ENCODE peak calls at places on chromosomes 4 and X, in six cellular contexts. P is neuronal stem cell; S is prostate gland; G is CD8-positive, alpha-beta T cell; W is left ventricle myocardium inferior; L is esophagus squamous epithelium. V is an unnamed sample.

GRCh38 chr4:56958111-56958517 is 19.3 kb downstream of the NOA1 start:
- DNase-seq in L (peak), S (peak), P (no peak), G (no peak), W (peak), V (peak)

GRCh38 chr4:54687887-54688841 is 30.4 kb downstream of the KIT start:
- DNase-seq in G (no peak), L (no peak), W (no peak), P (no peak), S (no peak), V (no peak)

GRCh38 chr4:39054497-39054896 is 7.5 kb upstream of the KLHL5 start:
- DNase-seq in S (no peak), G (no peak), P (peak), W (no peak), L (no peak), V (no peak)

GRCh38 chr4:2366252-2367192 is 51.9 kb downstream of the ZFYVE28 start:
- DNase-seq in S (no peak), W (no peak), L (no peak), G (no peak), P (no peak), V (no peak)

GRCh38 chr4:73434311-73434710 is 1.7 kb upstream of the AFP start:
- DNase-seq in S (no peak), L (no peak), W (no peak), P (no peak), G (no peak), V (no peak)

GRCh38 chr4:186942745-186943606 is 219.3 kb upstream of the FAT1 start:
- DNase-seq in P (no peak), W (no peak), G (no peak), L (no peak), S (no peak), V (no peak)

GRCh38 chrX:56563231-56564116 is at the start of gene UBQLN2:
- DNase-seq in L (peak), S (peak), W (peak), G (peak), P (peak), V (peak)

GRCh38 chr4:52641853-52642563 is 17.1 kb downstream of the USP46 start:
- DNase-seq in P (no peak), W (no peak), S (no peak), L (no peak), G (no peak), V (no peak)

GRCh38 chr4:153486281-153487151 is 20.4 kb downstream of the TMEM131L start:
- DNase-seq in W (no peak), S (peak), G (no peak), P (no peak), L (no peak), V (no peak)

GRCh38 chrX:74931214-74931613 is 6.0 kb upstream of the NEXMIF start:
- DNase-seq in W (no peak), P (peak), L (no peak), S (no peak), G (no peak), V (no peak)

GRCh38 chr4:13160906-13161305 is 323.2 kb downstream of the RAB28 start:
- DNase-seq in G (no peak), W (no peak), L (no peak), S (no peak), P (no peak), V (no peak)

GRCh38 chrX:79452879-79453278 is 85.7 kb upstream of the ITM2A start:
- DNase-seq in W (no peak), S (no peak), P (no peak), L (no peak), G (no peak), V (no peak)

GRCh38 chr4:88177981-88178632 is 19.7 kb upstream of the ABCG2 start:
- DNase-seq in P (no peak), G (no peak), W (no peak), S (no peak), L (no peak), V (no peak)

GRCh38 chr4:55756208-55756607 is 63.4 kb upstream of the EXOC1L start:
- DNase-seq in G (no peak), P (no peak), L (no peak), S (no peak), W (no peak), V (no peak)

GRCh38 chr4:55758081-55758480 is 61.5 kb upstream of the EXOC1L start:
- DNase-seq in S (no peak), W (no peak), L (no peak), G (no peak), P (no peak), V (no peak)

GRCh38 chr4:55758570-55758969 is 61.0 kb upstream of the EXOC1L start:
- DNase-seq in G (no peak), L (no peak), P (no peak), W (no peak), S (no peak), V (no peak)

GRCh38 chr4:55754754-55755350 is 64.7 kb upstream of the EXOC1L start:
- DNase-seq in S (no peak), P (no peak), G (no peak), L (no peak), W (no peak), V (no peak)

GRCh38 chr4:55757356-55758024 is 62.1 kb upstream of the EXOC1L start:
- DNase-seq in W (no peak), S (no peak), G (no peak), L (no peak), P (no peak), V (no peak)
- H3K27ac ChIP-seq in W (no peak), S (no peak), G (no peak), L (peak), P (no peak), V (no peak)

GRCh38 chr4:8280876-8281440 is 11.4 kb downstream of the HTRA3 start:
- DNase-seq in G (no peak), W (peak), P (no peak), S (no peak), L (no peak), V (no peak)

GRCh38 chr4:8282742-8283141 is 13.2 kb downstream of the HTRA3 start:
- DNase-seq in G (no peak), P (no peak), S (no peak), L (no peak), W (peak), V (no peak)

GRCh38 chr4:8282134-8282641 is 12.6 kb downstream of the HTRA3 start:
- DNase-seq in W (peak), P (no peak), G (no peak), L (no peak), S (no peak), V (no peak)

GRCh38 chr4:8280158-8280875 is 10.8 kb downstream of the HTRA3 start:
- DNase-seq in P (no peak), S (no peak), G (no peak), L (no peak), W (peak), V (no peak)

DNA sequence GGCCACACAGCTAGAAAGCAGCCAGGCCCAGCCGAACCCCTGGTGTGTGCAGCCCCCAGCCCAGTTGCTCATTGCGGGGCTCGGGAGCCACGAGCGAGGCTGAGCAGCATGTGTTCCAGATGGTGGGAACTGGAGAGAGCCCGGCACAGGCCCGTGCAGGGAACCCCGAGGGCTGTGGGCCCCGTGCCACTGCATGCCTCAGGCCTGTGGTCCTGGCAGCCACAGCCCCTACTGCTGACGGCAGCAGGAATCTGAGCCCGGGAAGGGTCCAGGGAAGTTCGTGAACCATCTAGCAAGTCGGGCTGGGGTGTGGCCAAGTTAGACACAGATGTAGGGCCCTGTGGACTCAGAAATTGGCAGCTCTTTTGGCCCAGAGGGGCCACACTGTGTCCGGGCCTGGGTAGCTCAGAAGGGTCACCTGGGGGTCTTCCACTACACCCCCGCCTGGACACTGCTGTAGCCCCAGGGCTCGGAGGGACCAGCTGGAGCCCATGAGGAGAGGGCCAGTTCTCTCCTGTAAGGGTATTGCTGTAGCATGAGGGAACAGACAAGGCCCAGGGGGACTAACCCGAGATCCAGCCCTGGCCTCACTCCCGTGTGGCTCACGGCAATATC is 12.1 kb downstream of the HTRA3 start:
- DNase-seq in P (no peak), S (no peak), G (no peak), W (peak), L (no peak), V (no peak)
- H3K27ac ChIP-seq in P (no peak), S (peak), G (no peak), W (peak), L (peak), V (no peak)

GRCh38 chr4:141871086-141871485 is 234.7 kb downstream of the IL15 start:
- DNase-seq in S (no peak), L (no peak), P (no peak), G (no peak), W (no peak), V (no peak)

GRCh38 chr4:141870152-141870551 is 233.8 kb downstream of the IL15 start:
- DNase-seq in S (no peak), G (no peak), P (no peak), W (no peak), L (no peak), V (no peak)
- H3K27ac ChIP-seq in S (no peak), G (no peak), P (no peak), W (no peak), L (no peak), V (no peak)

GRCh38 chrX:24259544-24260240 is 54.2 kb downstream of the SUPT20HL2 start:
- DNase-seq in P (no peak), G (no peak), L (no peak), S (peak), W (no peak), V (no peak)

GRCh38 chrX:24264383-24264782 is 49.5 kb downstream of the SUPT20HL2 start:
- DNase-seq in P (no peak), S (no peak), G (no peak), W (no peak), L (no peak), V (no peak)

GRCh38 chrX:24260827-24261550 is 52.9 kb downstream of the SUPT20HL2 start:
- DNase-seq in L (no peak), G (no peak), S (no peak), P (no peak), W (no peak), V (no peak)

GRCh38 chrX:24266996-24267395 is 46.9 kb downstream of the SUPT20HL2 start:
- DNase-seq in W (no peak), S (no peak), L (no peak), P (no peak), G (no peak), V (no peak)

GRCh38 chrX:24262309-24262708 is 51.6 kb downstream of the SUPT20HL2 start:
- DNase-seq in W (no peak), L (no peak), P (no peak), S (no peak), G (no peak), V (no peak)
- H3K27ac ChIP-seq in W (no peak), L (no peak), P (no peak), S (no peak), G (no peak), V (no peak)

GRCh38 chr4:37876156-37876555 is 14.7 kb upstream of the TBC1D1 start:
- DNase-seq in W (no peak), G (no peak), P (no peak), L (no peak), S (no peak), V (no peak)

GRCh38 chr4:37873383-37873782 is 17.5 kb upstream of the TBC1D1 start:
- DNase-seq in G (no peak), W (no peak), S (peak), P (no peak), L (no peak), V (no peak)

GRCh38 chr4:37867102-37867501 is 23.8 kb upstream of the TBC1D1 start:
- DNase-seq in G (no peak), W (no peak), L (no peak), P (no peak), S (no peak), V (no peak)

DNA sequence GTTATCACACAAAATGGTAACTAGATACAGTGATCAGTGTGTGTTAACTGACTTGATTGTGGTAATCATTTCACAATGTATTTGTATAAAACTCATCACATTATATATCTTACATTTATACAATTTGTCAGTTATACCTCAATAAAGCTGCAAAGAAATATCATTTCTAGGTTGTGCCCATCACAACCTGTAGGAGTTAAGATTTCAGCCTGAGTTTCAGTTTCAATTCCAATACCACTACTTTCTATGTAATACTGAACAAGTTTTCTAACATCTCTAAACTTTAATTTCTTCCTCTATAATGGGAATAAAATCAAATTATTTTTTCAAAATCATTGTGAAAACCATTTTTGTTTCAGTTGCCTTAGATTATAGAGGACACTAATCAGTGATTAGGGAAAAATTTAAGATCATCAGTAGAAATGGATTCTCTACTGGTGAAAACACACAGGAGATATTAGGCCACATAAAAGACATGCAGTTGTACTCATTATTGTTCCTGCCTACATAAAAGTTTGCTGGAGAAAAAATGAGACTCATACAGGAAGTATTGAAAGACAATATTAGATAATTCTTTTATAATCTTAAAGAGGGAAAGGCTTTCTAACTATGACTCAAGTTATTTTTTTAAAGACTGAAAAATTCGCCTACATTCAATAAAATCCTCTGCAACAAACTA is 18.4 kb upstream of the TBC1D1 start:
- DNase-seq in S (no peak), G (no peak), P (no peak), W (no peak), L (no peak), V (no peak)
- H3K27ac ChIP-seq in S (no peak), G (no peak), P (no peak), W (no peak), L (peak), V (no peak)

GRCh38 chrX:123237271-123237670 is 53.2 kb downstream of the GRIA3 start:
- DNase-seq in P (no peak), L (no peak), S (no peak), G (no peak), W (no peak), V (no peak)
- H3K27ac ChIP-seq in P (no peak), L (no peak), S (no peak), G (no peak), W (peak), V (no peak)

GRCh38 chrX:135522132-135522530 is 1.7 kb downstream of the INTS6L start:
- DNase-seq in P (no peak), G (no peak), L (no peak), W (no peak), S (no peak), V (no peak)

GRCh38 chrX:135520022-135520552 is 373 bp upstream of the INTS6L start:
- DNase-seq in G (no peak), L (no peak), P (no peak), S (no peak), W (no peak), V (no peak)

GRCh38 chrX:135521405-135522131 is 1.1 kb downstream of the INTS6L start:
- DNase-seq in W (peak), G (peak), P (peak), L (peak), S (peak), V (peak)

GRCh38 chrX:135520553-135521404 is at the start of gene INTS6L:
- DNase-seq in L (peak), G (peak), W (peak), P (peak), S (peak), V (peak)

DNA sequence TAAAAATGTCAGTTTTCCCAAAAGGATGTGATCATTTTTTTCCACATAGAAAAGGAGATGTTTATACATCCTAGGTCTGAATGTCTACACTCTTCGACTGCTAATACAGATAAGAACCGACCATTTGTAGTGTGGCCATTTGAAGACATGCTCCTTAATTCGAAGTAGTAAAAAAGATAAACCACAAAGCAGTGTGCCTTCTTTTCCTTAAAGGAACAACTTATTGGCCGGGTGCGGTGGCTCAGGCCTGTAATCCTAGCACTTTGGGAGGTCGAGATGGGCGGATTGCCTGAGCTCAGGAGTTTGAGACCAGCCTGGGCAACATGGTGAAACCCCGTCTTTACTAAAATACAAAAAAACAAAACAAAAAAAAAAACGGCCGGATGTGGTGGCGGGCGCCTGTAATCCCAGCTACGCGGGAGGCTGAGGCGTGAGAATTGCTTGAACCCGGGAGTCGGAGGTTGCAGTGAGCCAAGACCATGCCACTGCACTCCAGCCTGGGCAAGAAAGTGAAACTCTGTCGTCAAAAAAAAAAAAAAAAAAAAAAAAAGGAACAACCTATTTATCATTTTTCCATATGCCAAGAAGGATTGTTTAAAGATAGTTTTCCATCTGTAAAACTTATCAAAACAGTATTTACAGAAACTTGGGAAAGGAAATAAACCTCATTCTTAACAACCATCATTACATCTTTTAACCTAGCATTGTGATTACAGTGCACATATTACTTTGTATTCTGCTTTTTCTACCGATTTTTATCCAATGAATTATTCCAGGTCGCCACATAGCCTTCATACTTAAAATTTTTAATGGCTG is 2.6 kb downstream of the INTS6L start:
- DNase-seq in L (no peak), S (no peak), W (no peak), P (no peak), G (no peak), V (no peak)
- H3K27ac ChIP-seq in L (peak), S (no peak), W (peak), P (no peak), G (no peak), V (no peak)

V was measured in caudate nucleus.